ENCODE peak calls at places on chromosomes 16 and 17, in six cellular contexts. One of them, this sample, is unnamed.

GRCh38 chr16:17304124-17304813 is 166.5 kb downstream of the XYLT1 start:
- DNase-seq in ureter: peak; percentile 63
- DNase-seq in T-helper 9 cell: no peak
- DNase-seq in fibroblast of the conjunctiva: no peak
- DNase-seq in astrocyte of the hippocampus: no peak
- DNase-seq in CD4-positive, alpha-beta memory T cell: no peak
- DNase-seq in this sample: peak; percentile 24

GRCh38 chr16:46886764-46887523 is 2.8 kb downstream of the GPT2 start:
- DNase-seq in ureter: no peak
- DNase-seq in T-helper 9 cell: no peak
- DNase-seq in fibroblast of the conjunctiva: no peak
- DNase-seq in astrocyte of the hippocampus: no peak
- DNase-seq in CD4-positive, alpha-beta memory T cell: no peak
- DNase-seq in this sample: no peak

GRCh38 chr17:82927661-82928601 is 88.1 kb upstream of the ZNF750 start:
- DNase-seq in ureter: no peak
- DNase-seq in T-helper 9 cell: no peak
- DNase-seq in fibroblast of the conjunctiva: no peak
- DNase-seq in astrocyte of the hippocampus: no peak
- DNase-seq in CD4-positive, alpha-beta memory T cell: no peak
- DNase-seq in this sample: no peak

GRCh38 chr16:27579086-27579980 is 29.4 kb downstream of the KATNIP start:
- DNase-seq in ureter: no peak
- DNase-seq in T-helper 9 cell: no peak
- DNase-seq in fibroblast of the conjunctiva: no peak
- DNase-seq in astrocyte of the hippocampus: peak; percentile 19
- DNase-seq in CD4-positive, alpha-beta memory T cell: no peak
- DNase-seq in this sample: no peak

GRCh38 chr17:78974635-78975591 is 4.8 kb downstream of the LGALS3BP start:
- DNase-seq in ureter: peak; percentile 81
- DNase-seq in T-helper 9 cell: no peak
- DNase-seq in fibroblast of the conjunctiva: peak; percentile 79
- DNase-seq in astrocyte of the hippocampus: peak; percentile 61
- DNase-seq in CD4-positive, alpha-beta memory T cell: no peak
- DNase-seq in this sample: peak; percentile 75

GRCh38 chr17:40909351-40909750 is 24.3 kb upstream of the KRT20 start:
- DNase-seq in ureter: peak; percentile 92
- DNase-seq in T-helper 9 cell: peak; percentile 54
- DNase-seq in fibroblast of the conjunctiva: peak; percentile 93
- DNase-seq in astrocyte of the hippocampus: peak; percentile 94
- DNase-seq in CD4-positive, alpha-beta memory T cell: peak; percentile 55
- DNase-seq in this sample: peak; percentile 95

GRCh38 chr16:15608398-15609285 is 34.3 kb downstream of the MARF1 start:
- DNase-seq in ureter: no peak
- DNase-seq in T-helper 9 cell: no peak
- DNase-seq in fibroblast of the conjunctiva: no peak
- DNase-seq in astrocyte of the hippocampus: no peak
- DNase-seq in CD4-positive, alpha-beta memory T cell: no peak
- DNase-seq in this sample: peak; percentile 25

GRCh38 chr16:57592591-57593003 is 35.8 kb upstream of the ADGRG1 start:
- DNase-seq in ureter: no peak
- DNase-seq in T-helper 9 cell: peak; percentile 46
- DNase-seq in fibroblast of the conjunctiva: no peak
- DNase-seq in astrocyte of the hippocampus: no peak
- DNase-seq in CD4-positive, alpha-beta memory T cell: peak; percentile 80
- DNase-seq in this sample: no peak

GRCh38 chr17:43816336-43817320 is 16.3 kb downstream of the MPP3 start:
- DNase-seq in ureter: no peak
- DNase-seq in T-helper 9 cell: no peak
- DNase-seq in fibroblast of the conjunctiva: no peak
- DNase-seq in astrocyte of the hippocampus: no peak
- DNase-seq in CD4-positive, alpha-beta memory T cell: no peak
- DNase-seq in this sample: no peak

GRCh38 chr17:45739786-45740185 is 44.3 kb upstream of the CRHR1 start:
- DNase-seq in ureter: no peak
- DNase-seq in T-helper 9 cell: no peak
- DNase-seq in fibroblast of the conjunctiva: no peak
- DNase-seq in astrocyte of the hippocampus: no peak
- DNase-seq in CD4-positive, alpha-beta memory T cell: no peak
- DNase-seq in this sample: no peak

GRCh38 chr16:85146532-85146797 is 34.2 kb upstream of the CIBAR2 start:
- DNase-seq in ureter: no peak
- DNase-seq in T-helper 9 cell: no peak
- DNase-seq in fibroblast of the conjunctiva: no peak
- DNase-seq in astrocyte of the hippocampus: no peak
- DNase-seq in CD4-positive, alpha-beta memory T cell: no peak
- DNase-seq in this sample: no peak

GRCh38 chr16:81786321-81786720 is 7.2 kb downstream of the PLCG2 start:
- DNase-seq in ureter: no peak
- DNase-seq in T-helper 9 cell: no peak
- DNase-seq in fibroblast of the conjunctiva: no peak
- DNase-seq in astrocyte of the hippocampus: peak; percentile 52
- DNase-seq in CD4-positive, alpha-beta memory T cell: no peak
- DNase-seq in this sample: peak; percentile 30

GRCh38 chr16:19879241-19879792 is 5.3 kb downstream of the GPRC5B start:
- DNase-seq in ureter: peak; percentile 82
- DNase-seq in T-helper 9 cell: no peak
- DNase-seq in fibroblast of the conjunctiva: no peak
- DNase-seq in astrocyte of the hippocampus: peak; percentile 85
- DNase-seq in CD4-positive, alpha-beta memory T cell: no peak
- DNase-seq in this sample: peak; percentile 44

GRCh38 chr16:57652695-57653471 is 15.2 kb upstream of the ADGRG3 start:
- DNase-seq in ureter: no peak
- DNase-seq in T-helper 9 cell: no peak
- DNase-seq in fibroblast of the conjunctiva: no peak
- DNase-seq in astrocyte of the hippocampus: no peak
- DNase-seq in CD4-positive, alpha-beta memory T cell: no peak
- DNase-seq in this sample: no peak

GRCh38 chr16:54193656-54194007 is 93.0 kb downstream of the IRX3 start:
- DNase-seq in ureter: peak; percentile 81
- DNase-seq in T-helper 9 cell: no peak
- DNase-seq in fibroblast of the conjunctiva: peak; percentile 49
- DNase-seq in astrocyte of the hippocampus: peak; percentile 79
- DNase-seq in CD4-positive, alpha-beta memory T cell: peak; percentile 3
- DNase-seq in this sample: peak; percentile 71

GRCh38 chr16:14527411-14528044 is 102.5 kb downstream of the PARN start:
- DNase-seq in ureter: no peak
- DNase-seq in T-helper 9 cell: no peak
- DNase-seq in fibroblast of the conjunctiva: peak; percentile 67
- DNase-seq in astrocyte of the hippocampus: peak; percentile 37
- DNase-seq in CD4-positive, alpha-beta memory T cell: no peak
- DNase-seq in this sample: no peak